ENCODE peak calls at places on chromosomes 1 and 21, in ten cellular contexts. T, L, Q, N, F, A, Z, B, G and I are unnamed samples.

GRCh38 chr1:149848811-149849210 is 50.6 kb upstream of the BOLA1 start:
- DNase-seq in L (no peak), B (no peak), G (peak; percentile 12), F (no peak), N (no peak), T (no peak), Q (no peak), A (no peak), Z (no peak), I (no peak)

GRCh38 chr21:42013901-42014300 is 3.7 kb upstream of the ZBTB21 start:
- DNase-seq in T (no peak), Z (no peak), G (no peak), L (no peak), Q (no peak), F (no peak), A (no peak), N (no peak), B (no peak), I (no peak)

GRCh38 chr1:9737057-9737456 is 85.5 kb downstream of the PIK3CD start:
- DNase-seq in T (no peak), F (no peak), Q (no peak), G (no peak), L (no peak), A (no peak), B (no peak), Z (no peak), N (no peak), I (no peak)

GRCh38 chr1:10338047-10338446 is 60.8 kb upstream of the PGD start:
- DNase-seq in N (no peak), A (peak; percentile 8), F (no peak), B (no peak), G (peak; percentile 52), T (peak; percentile 13), L (no peak), Z (peak; percentile 83), Q (no peak), I (no peak)

GRCh38 chr1:159889821-159890252 is 10.1 kb downstream of the CFAP45 start:
- DNase-seq in L (no peak), Z (peak; percentile 7), B (peak; percentile 52), T (no peak), A (peak; percentile 80), N (peak; percentile 66), F (no peak), Q (no peak), G (peak; percentile 92), I (no peak)

GRCh38 chr1:204523605-204524215 is 7.5 kb downstream of the MDM4 start:
- DNase-seq in Q (no peak), N (peak; percentile 64), T (no peak), Z (no peak), G (no peak), A (no peak), B (no peak), L (no peak), F (no peak), I (no peak)

GRCh38 chr21:44862869-44863685 is 10.4 kb downstream of the PTTG1IP start:
- DNase-seq in Q (no peak), L (no peak), A (no peak), F (peak; percentile 46), G (no peak), B (no peak), T (no peak), Z (no peak), N (no peak), I (no peak)

GRCh38 chr1:39927538-39927937 is 25.8 kb upstream of the MYCL start:
- DNase-seq in Q (no peak), A (no peak), Z (no peak), T (no peak), N (peak; percentile 46), F (no peak), G (no peak), L (no peak), B (no peak), I (no peak)

GRCh38 chr1:23452011-23452411 is 27.5 kb upstream of the TCEA3 start:
- DNase-seq in L (no peak), F (peak; percentile 93), G (peak; percentile 19), N (peak; percentile 94), Z (peak; percentile 8), A (no peak), T (peak; percentile 33), Q (no peak), B (no peak), I (peak; percentile 84)

GRCh38 chr1:53860967-53861411 is 22.9 kb upstream of the NDC1 start:
- DNase-seq in A (peak; percentile 15), Z (peak; percentile 23), N (peak; percentile 30), B (peak; percentile 5), T (peak; percentile 48), F (no peak), L (no peak), Q (peak; percentile 40), G (peak; percentile 64), I (no peak)

GRCh38 chr21:44486302-44486701 is 31.0 kb downstream of the LRRC3 start:
- DNase-seq in B (no peak), L (no peak), F (no peak), Z (no peak), A (no peak), T (no peak), Q (no peak), N (no peak), G (no peak), I (no peak)

GRCh38 chr1:156943756-156944155 is 23.3 kb downstream of the LRRC71 start:
- DNase-seq in Q (no peak), A (no peak), T (no peak), G (no peak), F (no peak), N (no peak), Z (no peak), L (no peak), B (no peak), I (no peak)

GRCh38 chr1:233540788-233541187 is 73.1 kb upstream of the KCNK1 start:
- DNase-seq in N (no peak), Z (no peak), G (no peak), T (no peak), L (no peak), F (no peak), B (no peak), A (no peak), Q (no peak), I (no peak)

GRCh38 chr21:15992171-15992570 is 262.4 kb downstream of the USP25 start:
- DNase-seq in T (no peak), G (peak; percentile 62), F (no peak), N (no peak), Q (no peak), A (no peak), B (no peak), Z (no peak), L (no peak), I (no peak)

GRCh38 chr1:53114090-53114489 is 28.3 kb downstream of the SLC1A7 start:
- DNase-seq in Q (no peak), T (no peak), F (no peak), Z (no peak), G (no peak), N (no peak), A (no peak), L (no peak), B (no peak), I (no peak)

GRCh38 chr1:151887028-151887427 is 22.3 kb downstream of the THEM4 start:
- DNase-seq in T (no peak), L (no peak), B (no peak), Q (no peak), A (peak; percentile 24), N (peak; percentile 94), G (peak; percentile 67), Z (no peak), F (no peak), I (peak; percentile 60)

GRCh38 chr1:97849350-97850339 is 71.2 kb downstream of the DPYD start:
- DNase-seq in Z (no peak), T (no peak), L (no peak), A (peak; percentile 19), B (peak; percentile 57), F (no peak), G (peak; percentile 88), Q (no peak), N (peak; percentile 75), I (peak; percentile 41)

GRCh38 chr21:36698160-36699025 is 522 bp upstream of the SIM2 start:
- DNase-seq in L (no peak), F (peak; percentile 64), G (no peak), B (no peak), A (no peak), Q (no peak), T (no peak), Z (no peak), N (no peak), I (no peak)

GRCh38 chr1:204450461-204451257 is 39.0 kb upstream of the PPP1R15B start:
- DNase-seq in G (no peak), L (no peak), Z (no peak), A (no peak), F (no peak), T (no peak), N (no peak), Q (no peak), B (no peak), I (no peak)

GRCh38 chr1:67294836-67295622 is 12.6 kb upstream of the IL12RB2 start:
- DNase-seq in F (no peak), A (no peak), N (no peak), L (no peak), T (no peak), Z (no peak), B (no peak), Q (no peak), G (no peak), I (no peak)

GRCh38 chr1:14824314-14824915 is 225.9 kb downstream of the KAZN start:
- DNase-seq in F (no peak), G (no peak), Q (no peak), A (no peak), N (no peak), L (no peak), T (no peak), Z (no peak), B (no peak), I (no peak)

GRCh38 chr1:154546264-154547043 is 12.0 kb downstream of the UBE2Q1 start:
- DNase-seq in F (peak; percentile 79), A (no peak), B (no peak), T (peak; percentile 38), N (peak; percentile 44), Z (peak; percentile 44), Q (peak; percentile 21), G (peak; percentile 66), L (peak; percentile 13), I (no peak)

GRCh38 chr1:239909894-239910293 is 181.8 kb upstream of the FMN2 start:
- DNase-seq in F (peak; percentile 85), A (peak; percentile 43), Q (no peak), T (no peak), Z (no peak), G (peak; percentile 55), B (no peak), L (no peak), N (no peak), I (no peak)

GRCh38 chr1:53195913-53196484 is 625 bp upstream of the CPT2 start:
- DNase-seq in F (no peak), Q (no peak), L (no peak), G (no peak), T (no peak), N (no peak), A (no peak), B (no peak), Z (no peak), I (no peak)

GRCh38 chr1:157948547-157949152 is 44.8 kb upstream of the KIRREL1 start:
- DNase-seq in F (no peak), N (peak; percentile 35), Q (no peak), B (no peak), G (peak; percentile 62), T (no peak), A (no peak), Z (peak; percentile 29), L (no peak), I (no peak)

GRCh38 chr1:230987446-230987845 is 8.6 kb downstream of the ARV1 start:
- DNase-seq in G (no peak), B (no peak), Q (no peak), L (no peak), N (no peak), A (no peak), T (no peak), F (no peak), Z (no peak), I (no peak)

GRCh38 chr1:28934676-28935075 is 20.3 kb downstream of the EPB41 start:
- DNase-seq in G (no peak), N (peak; percentile 10), B (no peak), Z (no peak), L (no peak), T (no peak), Q (no peak), F (no peak), A (no peak), I (no peak)

GRCh38 chr1:41333146-41333784 is 28.0 kb upstream of the FOXO6 start:
- DNase-seq in G (peak; percentile 36), B (no peak), T (no peak), L (peak; percentile 10), Z (no peak), N (peak; percentile 73), F (no peak), Q (peak; percentile 32), A (no peak), I (no peak)